ENCODE peak calls at places on chromosome 3, in five cellular contexts. I, D, V, E and X are unnamed samples.

GRCh38 chr3:193896419-193896818 is 239.5 kb upstream of the HES1 start:
- DNase-seq in I (no peak), D (no peak), V (no peak), E (no peak), X (no peak)

GRCh38 chr3:181623924-181624694 is 87.6 kb upstream of the SOX2 start:
- DNase-seq in I (no peak), D (no peak), V (peak), E (no peak), X (peak)

GRCh38 chr3:110138966-110139555 is 801.7 kb upstream of the DPPA4 start:
- DNase-seq in I (no peak), D (no peak), V (no peak), E (no peak), X (no peak)

GRCh38 chr3:177569823-177570657 is 372.8 kb upstream of the TBL1XR1 start:
- DNase-seq in I (peak), D (no peak), V (no peak), E (no peak), X (no peak)

GRCh38 chr3:186277268-186277909 is 84.6 kb downstream of the DGKG start:
- DNase-seq in I (peak), D (no peak), V (peak), E (no peak), X (peak)

GRCh38 chr3:196513697-196514349 is 1.3 kb downstream of the SMCO1 start:
- DNase-seq in I (peak), D (no peak), V (no peak), E (no peak), X (peak)

GRCh38 chr3:187941135-187941847 is 196.0 kb upstream of the BCL6 start:
- DNase-seq in I (no peak), D (no peak), V (no peak), E (no peak), X (no peak)

GRCh38 chr3:139299261-139300132 is 44.3 kb upstream of the MRPS22 start:
- DNase-seq in I (peak), D (no peak), V (peak), E (peak), X (peak)

GRCh38 chr3:120852412-120852811 is 55.6 kb upstream of the STXBP5L start:
- DNase-seq in I (no peak), D (no peak), V (no peak), E (no peak), X (no peak)

GRCh38 chr3:48088056-48088748 is 72.0 kb upstream of the MAP4 start:
- DNase-seq in I (no peak), D (no peak), V (no peak), E (peak), X (no peak)

GRCh38 chr3:85533586-85533985 is 574.8 kb downstream of the CADM2 start:
- DNase-seq in I (no peak), D (no peak), V (no peak), E (no peak), X (no peak)

GRCh38 chr3:152554980-152555379 is 280.0 kb upstream of the P2RY1 start:
- DNase-seq in I (peak), D (no peak), V (no peak), E (no peak), X (peak)

GRCh38 chr3:114716916-114717315 is 423.1 kb downstream of the TIGIT start:
- DNase-seq in I (no peak), D (no peak), V (no peak), E (no peak), X (no peak)

GRCh38 chr3:151058742-151059141 is 26.7 kb upstream of the MED12L start:
- DNase-seq in I (no peak), D (no peak), V (no peak), E (no peak), X (no peak)

GRCh38 chr3:45890405-45890804 is 4.1 kb downstream of the CCR9 start:
- DNase-seq in I (no peak), D (peak), V (no peak), E (no peak), X (no peak)

GRCh38 chr3:160473233-160473632 is 23.6 kb upstream of the TRIM59 start:
- DNase-seq in I (peak), D (no peak), V (peak), E (no peak), X (peak)

GRCh38 chr3:182633206-182633605 is 160.1 kb upstream of the ATP11B start:
- DNase-seq in I (no peak), D (no peak), V (no peak), E (no peak), X (no peak)

GRCh38 chr3:151673974-151674373 is 59.8 kb upstream of the AADACL2 start:
- DNase-seq in I (no peak), D (no peak), V (no peak), E (no peak), X (peak)

GRCh38 chr3:189797103-189797850 is 166.1 kb downstream of the TP63 start:
- DNase-seq in I (no peak), D (no peak), V (no peak), E (no peak), X (no peak)

GRCh38 chr3:59978979-59979378 is 929.2 kb upstream of the CFAP20DC start:
- DNase-seq in I (no peak), D (no peak), V (no peak), E (no peak), X (no peak)

GRCh38 chr3:65500398-65501306 is 538.1 kb downstream of the MAGI1 start:
- DNase-seq in I (no peak), D (no peak), V (no peak), E (no peak), X (no peak)

GRCh38 chr3:122959339-122959738 is 68.2 kb downstream of the SEMA5B start:
- DNase-seq in I (no peak), D (no peak), V (no peak), E (no peak), X (no peak)

GRCh38 chr3:188950832-188951489 is 220.8 kb upstream of the TPRG1 start:
- DNase-seq in I (peak), D (peak), V (peak), E (peak), X (peak)

GRCh38 chr3:121992601-121993560 is 29.2 kb downstream of the ILDR1 start:
- DNase-seq in I (no peak), D (no peak), V (no peak), E (no peak), X (no peak)

GRCh38 chr3:41907330-41908073 is 54.4 kb downstream of the ULK4 start:
- DNase-seq in I (peak), D (no peak), V (peak), E (no peak), X (peak)

GRCh38 chr3:140830391-140830790 is 111.2 kb upstream of the SLC25A36 start:
- DNase-seq in I (no peak), D (no peak), V (no peak), E (no peak), X (no peak)

GRCh38 chr3:140828585-140828984 is 113.1 kb upstream of the SLC25A36 start:
- DNase-seq in I (no peak), D (no peak), V (no peak), E (no peak), X (no peak)

GRCh38 chr3:140834266-140835037 is 107.2 kb upstream of the SLC25A36 start:
- DNase-seq in I (peak), D (no peak), V (peak), E (no peak), X (no peak)

GRCh38 chr3:140829796-140830195 is 111.8 kb upstream of the SLC25A36 start:
- DNase-seq in I (no peak), D (no peak), V (no peak), E (no peak), X (no peak)

GRCh38 chr3:140832883-140833282 is 108.8 kb upstream of the SLC25A36 start:
- DNase-seq in I (no peak), D (no peak), V (no peak), E (no peak), X (no peak)
- H3K4me3 ChIP-seq in I (no peak), D (no peak), V (no peak), E (no peak), X (no peak)

DNA sequence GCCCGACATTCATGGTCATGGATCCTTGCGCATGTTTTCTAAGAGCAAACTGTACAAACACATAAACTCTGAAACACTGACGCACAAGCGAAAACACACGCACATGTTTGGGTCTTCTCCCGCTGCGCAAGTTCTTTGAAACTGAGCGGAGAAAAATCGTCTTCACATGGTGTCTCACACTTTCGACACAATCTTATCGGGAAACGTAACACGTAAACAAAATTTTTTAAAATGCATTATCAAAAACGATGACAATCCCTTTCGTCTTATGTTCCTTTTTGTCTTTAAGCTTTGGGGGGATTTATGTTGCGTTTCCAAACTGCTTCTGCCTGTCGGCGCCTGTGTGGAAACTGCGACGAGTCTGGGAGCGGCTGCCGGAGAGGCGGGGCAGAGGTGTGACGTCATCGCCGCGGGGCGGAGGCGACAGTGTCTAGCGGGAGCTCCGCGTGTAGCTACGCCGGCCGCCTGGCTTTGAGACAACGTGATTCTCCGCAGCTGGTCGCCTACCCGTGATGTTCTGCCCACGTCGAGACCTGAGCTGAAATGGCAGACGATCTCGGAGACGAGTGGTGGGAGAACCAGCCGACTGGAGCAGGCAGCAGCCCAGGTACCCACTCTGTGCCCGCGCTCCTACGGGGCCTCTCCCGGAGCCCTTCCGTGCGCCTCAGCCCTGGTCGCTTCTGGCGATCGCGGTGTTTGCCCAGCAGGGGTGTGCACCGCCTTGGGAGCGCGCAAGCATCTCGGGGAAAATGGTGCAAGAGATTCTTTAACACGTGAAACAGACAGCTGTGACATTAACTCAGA is at the start of gene CMSS1:
- DNase-seq in I (peak), D (peak), V (peak), E (peak), X (peak)
- TF ChIP-seq CTCF in I (no peak), D (peak), V (peak), E (no peak), X (peak)

GRCh38 chr3:112134335-112135124 is 1.5 kb upstream of the GCSAM start:
- DNase-seq in I (no peak), D (no peak), V (peak), E (no peak), X (peak)
- H3K4me3 ChIP-seq in I (no peak), D (no peak), V (no peak), E (no peak), X (no peak)

DNA sequence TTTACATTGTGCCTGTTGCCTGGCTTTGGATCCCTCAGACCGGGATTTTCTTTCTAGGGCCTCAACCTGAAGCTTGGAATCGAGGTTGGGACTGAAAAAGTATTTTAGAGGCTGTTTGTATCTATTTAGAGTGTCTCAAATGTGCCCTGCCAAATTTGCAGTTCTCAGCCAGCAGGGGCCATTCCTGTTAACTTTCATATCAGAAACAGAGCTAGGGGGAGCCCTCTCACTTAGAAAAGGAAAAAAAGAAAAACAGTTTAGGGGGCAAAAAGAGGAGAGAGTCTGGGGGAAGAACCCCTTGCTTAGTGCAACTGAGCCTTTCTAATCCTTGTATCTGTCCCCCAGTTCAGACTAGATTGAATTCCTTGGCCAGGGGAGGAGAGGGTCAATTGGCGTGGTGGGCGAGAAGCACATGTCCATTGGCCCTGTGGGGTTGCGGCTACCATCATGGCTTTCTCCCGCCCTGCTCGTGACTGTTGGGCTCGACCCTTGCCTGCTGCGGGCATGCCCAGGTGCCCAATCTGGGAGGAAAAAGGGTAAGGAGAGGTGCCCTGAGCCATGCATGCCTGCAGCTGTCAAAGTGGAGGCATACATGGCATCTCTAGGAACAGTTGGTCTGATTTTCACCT is 101.6 kb downstream of the CFAP44 start:
- DNase-seq in I (no peak), D (no peak), V (no peak), E (no peak), X (no peak)
- TF ChIP-seq CTCF in I (peak), D (no peak), V (no peak), E (no peak), X (peak)

GRCh38 chr3:49805884-49806701 is 3.0 kb downstream of the INKA1 start:
- DNase-seq in I (no peak), D (peak), V (no peak), E (no peak), X (peak)

GRCh38 chr3:49805367-49805782 is 2.3 kb downstream of the INKA1 start:
- DNase-seq in I (peak), D (peak), V (no peak), E (peak), X (peak)

GRCh38 chr3:49802719-49803463 is at the start of gene INKA1:
- DNase-seq in I (peak), D (peak), V (peak), E (peak), X (peak)

GRCh38 chr3:49803464-49804140 is 541 bp downstream of the INKA1 start:
- DNase-seq in I (no peak), D (peak), V (peak), E (no peak), X (peak)

DNA sequence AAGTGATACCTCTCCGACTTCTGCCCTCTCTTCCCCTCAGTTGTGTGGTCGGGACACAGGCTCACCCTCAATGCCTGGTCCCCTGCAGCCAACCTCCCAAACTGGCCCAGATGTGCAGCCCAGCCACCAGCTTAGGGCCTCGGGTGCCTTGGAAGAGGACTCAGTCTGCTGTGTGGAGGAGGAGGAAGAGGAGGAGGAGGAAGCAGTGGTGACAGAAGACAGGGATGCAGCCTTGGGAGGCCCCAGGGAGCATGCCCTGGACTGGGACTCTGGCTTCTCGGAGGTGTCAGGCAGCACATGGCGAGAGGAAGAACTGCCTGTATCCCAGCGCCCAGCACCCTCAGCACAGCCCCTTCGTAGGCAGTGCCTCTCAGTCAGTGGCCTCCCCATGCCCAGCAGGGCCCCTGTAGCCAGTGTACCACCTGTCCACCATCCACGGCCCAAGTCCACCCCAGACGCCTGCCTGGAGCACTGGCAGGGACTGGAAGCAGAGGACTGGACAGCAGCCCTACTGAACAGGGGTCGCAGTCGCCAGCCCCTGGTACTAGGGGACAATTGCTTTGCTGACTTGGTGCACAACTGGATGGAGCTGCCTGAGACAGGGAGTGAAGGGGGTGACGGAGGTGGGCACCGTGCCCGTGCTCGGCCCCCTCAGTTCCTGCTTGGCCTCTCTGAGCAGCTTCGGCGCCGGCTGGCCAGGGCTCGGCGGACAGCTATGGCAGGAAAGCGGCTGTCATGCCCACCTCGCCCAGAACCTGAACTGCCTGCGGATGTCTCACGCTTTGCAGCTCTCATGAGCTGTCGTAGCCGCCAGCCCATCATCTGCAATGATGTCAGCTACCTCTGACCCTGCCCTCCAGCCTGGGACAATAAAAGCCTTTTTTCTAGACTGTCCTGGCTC is 1.3 kb downstream of the INKA1 start:
- DNase-seq in I (no peak), D (no peak), V (peak), E (no peak), X (no peak)
- H3K4me3 ChIP-seq in I (peak), D (peak), V (peak), E (peak), X (peak)

GRCh38 chr3:154684440-154684839 is 254.4 kb upstream of the GPR149 start:
- DNase-seq in I (no peak), D (no peak), V (no peak), E (no peak), X (no peak)

GRCh38 chr3:154678271-154678670 is 248.3 kb upstream of the GPR149 start:
- DNase-seq in I (no peak), D (no peak), V (no peak), E (no peak), X (no peak)

DNA sequence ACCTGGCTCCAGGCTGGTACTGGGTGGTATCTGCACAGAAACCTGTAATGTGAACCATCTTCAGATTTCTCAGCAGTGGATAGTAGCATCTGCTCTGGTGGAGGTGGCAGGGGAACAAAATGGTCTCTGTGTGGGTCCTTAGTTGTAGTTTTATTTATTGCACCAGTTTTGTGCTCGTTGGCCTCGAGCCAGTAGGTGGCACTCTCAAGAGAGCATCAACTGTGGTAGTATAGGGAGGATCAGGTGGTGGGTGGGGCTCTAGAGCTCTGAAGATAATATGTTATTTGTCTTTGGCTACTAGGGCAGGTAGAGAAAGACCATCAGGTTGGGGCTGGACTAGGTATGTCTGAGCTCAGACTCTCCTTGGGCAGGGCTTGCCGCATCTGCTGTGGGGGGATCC is 254.0 kb upstream of the GPR149 start:
- DNase-seq in I (no peak), D (no peak), V (no peak), E (no peak), X (no peak)
- TF ChIP-seq CTCF in I (no peak), D (no peak), V (no peak), E (no peak), X (no peak)

GRCh38 chr3:28476194-28476593 is 127.6 kb upstream of the AZI2 start:
- DNase-seq in I (peak), D (no peak), V (peak), E (no peak), X (peak)
- H3K4me3 ChIP-seq in I (no peak), D (no peak), V (no peak), E (no peak), X (no peak)

GRCh38 chr3:12991861-12992281 is 81.4 kb downstream of the IQSEC1 start:
- DNase-seq in I (no peak), D (peak), V (no peak), E (peak), X (no peak)

GRCh38 chr3:12993623-12994356 is 79.4 kb downstream of the IQSEC1 start:
- DNase-seq in I (no peak), D (peak), V (no peak), E (peak), X (no peak)

GRCh38 chr3:12992629-12993021 is 80.6 kb downstream of the IQSEC1 start:
- DNase-seq in I (no peak), D (peak), V (no peak), E (no peak), X (no peak)

GRCh38 chr3:12994357-12994606 is 78.9 kb downstream of the IQSEC1 start:
- DNase-seq in I (no peak), D (peak), V (no peak), E (peak), X (no peak)

GRCh38 chr3:12993022-12993622 is 80.1 kb downstream of the IQSEC1 start:
- DNase-seq in I (no peak), D (peak), V (no peak), E (no peak), X (no peak)
- TF ChIP-seq CTCF in I (no peak), D (no peak), V (no peak), E (no peak), X (no peak)

GRCh38 chr3:69354948-69355347 is 30.9 kb downstream of the FRMD4B start:
- DNase-seq in I (peak), D (no peak), V (peak), E (no peak), X (no peak)

GRCh38 chr3:69353088-69353478 is 32.8 kb downstream of the FRMD4B start:
- DNase-seq in I (no peak), D (no peak), V (no peak), E (no peak), X (no peak)

GRCh38 chr3:69357196-69357595 is 28.7 kb downstream of the FRMD4B start:
- DNase-seq in I (no peak), D (no peak), V (peak), E (no peak), X (no peak)

GRCh38 chr3:69352305-69353087 is 33.4 kb downstream of the FRMD4B start:
- DNase-seq in I (no peak), D (no peak), V (no peak), E (no peak), X (no peak)

DNA sequence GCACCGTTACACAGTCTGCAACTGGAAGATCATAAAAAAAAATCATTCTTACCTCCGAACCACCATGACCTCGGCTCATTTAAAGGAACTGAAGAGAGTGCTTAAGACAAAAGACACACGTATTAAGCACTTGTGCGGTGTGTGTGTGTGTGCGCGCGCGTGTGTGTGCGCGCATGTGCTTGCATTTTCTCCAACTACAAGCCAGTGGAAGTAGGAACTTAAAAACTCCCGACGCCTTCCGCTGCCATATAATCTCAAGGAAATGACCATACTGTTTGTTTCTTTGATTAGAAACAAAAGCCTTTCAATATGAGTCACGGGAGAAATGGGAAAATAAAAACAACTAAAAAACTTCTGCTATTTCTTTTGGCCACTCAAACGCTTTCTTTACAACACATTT is 32.4 kb downstream of the FRMD4B start:
- DNase-seq in I (peak), D (no peak), V (no peak), E (no peak), X (peak)
- H3K4me3 ChIP-seq in I (no peak), D (no peak), V (no peak), E (peak), X (no peak)